ENCODE peak calls at places on chromosomes 2 and 18, in five cellular contexts. One of them, this sample, is unnamed.

GRCh38 chr18:55577812-55578539 is 10.0 kb downstream of the TCF4 start:
- DNase-seq in astrocyte: no peak
- DNase-seq in right lobe of liver: no peak
- DNase-seq in right atrium auricular region: no peak
- DNase-seq in fibroblast of lung: no peak
- DNase-seq in this sample: no peak

GRCh38 chr2:227450921-227451654 is 20.9 kb upstream of the AGFG1 start:
- DNase-seq in astrocyte: no peak
- DNase-seq in right lobe of liver: no peak
- DNase-seq in right atrium auricular region: no peak
- DNase-seq in fibroblast of lung: no peak
- DNase-seq in this sample: no peak

GRCh38 chr18:4578449-4578848 is 123.3 kb upstream of the DLGAP1 start:
- DNase-seq in astrocyte: no peak
- DNase-seq in right lobe of liver: no peak
- DNase-seq in right atrium auricular region: no peak
- DNase-seq in fibroblast of lung: no peak
- DNase-seq in this sample: no peak

GRCh38 chr18:2326999-2327398 is 244.3 kb downstream of the METTL4 start:
- DNase-seq in astrocyte: peak; percentile 20
- DNase-seq in right lobe of liver: no peak
- DNase-seq in right atrium auricular region: no peak
- DNase-seq in fibroblast of lung: peak; percentile 35
- DNase-seq in this sample: no peak

GRCh38 chr2:197208841-197209240 is 101.7 kb downstream of the ANKRD44 start:
- DNase-seq in astrocyte: peak; percentile 34
- DNase-seq in right lobe of liver: no peak
- DNase-seq in right atrium auricular region: no peak
- DNase-seq in fibroblast of lung: peak; percentile 51
- DNase-seq in this sample: no peak

GRCh38 chr18:404061-404460 is 96.4 kb downstream of the COLEC12 start:
- DNase-seq in astrocyte: no peak
- DNase-seq in right lobe of liver: no peak
- DNase-seq in right atrium auricular region: no peak
- DNase-seq in fibroblast of lung: no peak
- DNase-seq in this sample: no peak

GRCh38 chr2:54665436-54665856 is 58.0 kb upstream of the EML6 start:
- DNase-seq in astrocyte: no peak
- DNase-seq in right lobe of liver: no peak
- DNase-seq in right atrium auricular region: peak; percentile 72
- DNase-seq in fibroblast of lung: peak; percentile 27
- DNase-seq in this sample: peak; percentile 12

GRCh38 chr2:33535409-33535808 is 59.0 kb downstream of the RASGRP3 start:
- DNase-seq in astrocyte: no peak
- DNase-seq in right lobe of liver: no peak
- DNase-seq in right atrium auricular region: no peak
- DNase-seq in fibroblast of lung: no peak
- DNase-seq in this sample: no peak

GRCh38 chr2:159614534-159615186 is 1.7 kb downstream of the BAZ2B start:
- DNase-seq in astrocyte: no peak
- DNase-seq in right lobe of liver: no peak
- DNase-seq in right atrium auricular region: no peak
- DNase-seq in fibroblast of lung: no peak
- DNase-seq in this sample: no peak

GRCh38 chr18:79275992-79276391 is 119.7 kb upstream of the NFATC1 start:
- DNase-seq in astrocyte: no peak
- DNase-seq in right lobe of liver: no peak
- DNase-seq in right atrium auricular region: no peak
- DNase-seq in fibroblast of lung: no peak
- DNase-seq in this sample: no peak

GRCh38 chr2:75560768-75561565 is at the start of gene EVA1A:
- DNase-seq in astrocyte: peak; percentile 84
- DNase-seq in right lobe of liver: peak; percentile 81
- DNase-seq in right atrium auricular region: no peak
- DNase-seq in fibroblast of lung: peak; percentile 91
- DNase-seq in this sample: peak; percentile 87

GRCh38 chr2:199460101-199460671 is 2.4 kb upstream of the SATB2 start:
- DNase-seq in astrocyte: peak; percentile 59
- DNase-seq in right lobe of liver: no peak
- DNase-seq in right atrium auricular region: no peak
- DNase-seq in fibroblast of lung: peak; percentile 67
- DNase-seq in this sample: no peak

GRCh38 chr2:199458806-199459285 is 1.1 kb upstream of the SATB2 start:
- DNase-seq in astrocyte: no peak
- DNase-seq in right lobe of liver: peak; percentile 62
- DNase-seq in right atrium auricular region: no peak
- DNase-seq in fibroblast of lung: no peak
- DNase-seq in this sample: no peak

GRCh38 chr2:199458017-199458805 is 472 bp upstream of the SATB2 start:
- DNase-seq in astrocyte: peak; percentile 46
- DNase-seq in right lobe of liver: peak; percentile 55
- DNase-seq in right atrium auricular region: no peak
- DNase-seq in fibroblast of lung: peak; percentile 63
- DNase-seq in this sample: peak; percentile 72

GRCh38 chr2:199460808-199461454 is 3.2 kb upstream of the SATB2 start:
- DNase-seq in astrocyte: no peak
- DNase-seq in right lobe of liver: no peak
- DNase-seq in right atrium auricular region: no peak
- DNase-seq in fibroblast of lung: no peak
- DNase-seq in this sample: no peak

GRCh38 chr2:199459286-199460100 is 1.8 kb upstream of the SATB2 start:
- DNase-seq in astrocyte: peak; percentile 96
- DNase-seq in right lobe of liver: peak; percentile 92
- DNase-seq in right atrium auricular region: peak; percentile 86
- DNase-seq in fibroblast of lung: peak; percentile 97
- DNase-seq in this sample: peak; percentile 91
- H3K27me3 ChIP-seq in astrocyte: peaks cover 23% of the 10 kb centered on the region
- H3K27me3 ChIP-seq in right lobe of liver: peaks cover 43% of the 10 kb centered on the region
- H3K27me3 ChIP-seq in right atrium auricular region: peaks cover 64% of the 10 kb centered on the region
- H3K27me3 ChIP-seq in fibroblast of lung: peaks cover 14% of the 10 kb centered on the region
- H3K27me3 ChIP-seq in this sample: no peaks in the 10 kb centered on the region

GRCh38 chr2:74261204-74261864 is 62.9 kb downstream of the MTHFD2 start:
- DNase-seq in astrocyte: no peak
- DNase-seq in right lobe of liver: no peak
- DNase-seq in right atrium auricular region: no peak
- DNase-seq in fibroblast of lung: peak; percentile 9
- DNase-seq in this sample: peak; percentile 18
- H3K9me3 ChIP-seq in astrocyte: no peaks in the 10 kb centered on the region
- H3K9me3 ChIP-seq in right lobe of liver: no peaks in the 10 kb centered on the region
- H3K9me3 ChIP-seq in right atrium auricular region: no peaks in the 10 kb centered on the region
- H3K9me3 ChIP-seq in fibroblast of lung: no peaks in the 10 kb centered on the region
- H3K9me3 ChIP-seq in this sample: no peaks in the 10 kb centered on the region

DNA sequence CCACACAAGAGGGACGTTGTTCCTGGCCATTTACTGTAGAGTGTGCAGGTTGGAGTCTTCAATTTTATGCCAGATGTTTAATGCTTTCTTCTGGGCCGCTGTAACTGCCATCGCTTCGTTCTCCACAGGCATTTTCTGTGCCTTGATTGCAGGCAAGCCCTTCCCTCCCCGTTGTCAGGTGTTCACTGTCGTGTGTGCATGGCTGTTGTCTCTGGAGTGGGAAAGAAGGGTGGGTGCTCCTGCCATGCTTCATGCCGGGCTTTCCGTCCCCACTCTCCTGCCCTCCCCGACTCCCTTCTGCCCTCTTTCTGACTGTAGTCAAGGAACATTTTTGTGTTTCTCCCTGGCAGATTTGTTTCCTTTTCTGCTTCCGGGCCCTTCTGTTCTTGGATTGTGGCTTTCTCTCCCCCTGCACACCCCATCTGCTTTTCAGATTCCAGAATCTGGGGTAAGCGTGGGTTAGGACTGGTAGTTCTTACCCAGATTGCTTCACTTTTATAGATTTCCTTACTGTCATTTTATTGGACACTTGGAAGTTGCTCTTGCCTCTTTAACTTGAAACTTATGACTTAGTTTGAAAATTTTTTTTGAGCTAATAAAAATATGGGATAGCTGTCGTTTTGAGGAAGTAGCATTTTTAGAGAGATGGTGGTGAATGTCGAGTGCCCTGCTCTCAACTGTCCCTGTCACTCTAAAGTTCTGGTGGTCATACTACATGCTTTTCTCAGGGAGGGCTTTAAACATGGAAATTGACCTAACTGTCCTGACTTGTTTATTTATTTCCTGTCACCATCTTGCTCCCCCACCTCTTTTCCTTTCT is 15.8 kb downstream of the CEP192 start:
- DNase-seq in astrocyte: no peak
- DNase-seq in right lobe of liver: no peak
- DNase-seq in right atrium auricular region: no peak
- DNase-seq in fibroblast of lung: no peak
- DNase-seq in this sample: no peak
- H3K36me3 ChIP-seq in astrocyte: peaks cover 20% of the 10 kb centered on the region
- H3K36me3 ChIP-seq in right lobe of liver: no peaks in the 10 kb centered on the region
- H3K36me3 ChIP-seq in right atrium auricular region: peaks cover 28% of the 10 kb centered on the region
- H3K36me3 ChIP-seq in fibroblast of lung: no peaks in the 10 kb centered on the region
- H3K36me3 ChIP-seq in this sample: peaks cover 27% of the 10 kb centered on the region

DNA sequence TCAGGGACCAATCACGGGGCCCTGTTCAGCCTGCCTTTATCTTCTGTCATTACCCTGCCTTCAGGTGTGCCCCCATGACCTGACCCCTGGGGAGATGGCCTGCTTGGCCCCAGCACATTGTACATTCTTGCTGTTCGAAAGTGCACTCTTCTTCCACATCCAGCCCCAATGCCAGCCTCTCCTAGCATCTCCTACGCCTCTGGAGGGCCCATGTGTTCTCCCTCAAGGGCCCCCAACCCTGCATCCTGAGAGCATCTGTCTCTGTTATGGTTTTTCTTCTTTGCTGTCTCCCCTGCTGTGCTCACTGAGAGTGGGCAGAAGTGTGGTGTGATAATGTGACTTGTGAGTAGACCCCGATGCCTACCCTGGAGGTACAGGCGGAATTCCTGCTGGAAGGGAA is 41.5 kb upstream of the OTOS start:
- DNase-seq in astrocyte: no peak
- DNase-seq in right lobe of liver: peak; percentile 7
- DNase-seq in right atrium auricular region: no peak
- DNase-seq in fibroblast of lung: no peak
- DNase-seq in this sample: no peak
- H3K27me3 ChIP-seq in astrocyte: peaks cover 15% of the 10 kb centered on the region
- H3K27me3 ChIP-seq in right lobe of liver: no peaks in the 10 kb centered on the region
- H3K27me3 ChIP-seq in right atrium auricular region: no peaks in the 10 kb centered on the region
- H3K27me3 ChIP-seq in fibroblast of lung: peaks cover 8% of the 10 kb centered on the region
- H3K27me3 ChIP-seq in this sample: peaks cover 3% of the 10 kb centered on the region

DNA sequence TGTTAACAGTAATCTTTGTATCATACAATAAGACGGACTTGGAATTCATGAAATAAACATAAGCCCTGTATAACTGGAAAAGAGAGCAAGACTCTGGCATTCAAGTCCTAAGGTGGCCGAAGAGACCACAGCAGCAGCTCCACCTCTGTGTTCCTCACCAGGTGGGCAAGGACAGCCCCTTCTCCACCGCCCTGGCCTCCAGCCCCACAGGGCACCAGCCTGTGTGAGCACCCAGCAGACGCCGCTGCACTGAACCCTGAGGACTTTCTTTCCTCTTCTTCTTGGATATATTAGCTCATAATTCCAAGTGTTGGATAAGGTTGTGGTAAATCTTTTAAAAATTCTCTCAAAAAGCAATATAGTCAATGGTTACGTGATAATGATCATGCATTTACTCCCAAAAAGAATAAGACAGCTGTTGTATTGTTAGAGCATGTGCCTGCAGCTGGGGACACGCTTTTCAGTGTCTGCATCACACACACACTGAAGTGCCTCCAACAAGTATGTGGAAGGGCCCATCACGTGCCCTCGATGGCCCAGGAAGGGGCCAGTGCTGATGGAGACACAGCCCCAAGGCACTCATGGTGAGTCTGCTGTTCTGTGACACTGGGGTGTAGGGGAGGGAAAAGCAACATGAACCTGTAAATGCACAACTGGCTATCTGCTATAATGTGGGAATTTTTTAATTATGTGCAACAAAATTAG is 26.8 kb downstream of the FAM178B start:
- DNase-seq in astrocyte: no peak
- DNase-seq in right lobe of liver: peak; percentile 35
- DNase-seq in right atrium auricular region: no peak
- DNase-seq in fibroblast of lung: no peak
- DNase-seq in this sample: no peak
- H3K9me3 ChIP-seq in astrocyte: no peaks in the 10 kb centered on the region
- H3K9me3 ChIP-seq in right lobe of liver: no peaks in the 10 kb centered on the region
- H3K9me3 ChIP-seq in right atrium auricular region: no peaks in the 10 kb centered on the region
- H3K9me3 ChIP-seq in fibroblast of lung: no peaks in the 10 kb centered on the region
- H3K9me3 ChIP-seq in this sample: no peaks in the 10 kb centered on the region

DNA sequence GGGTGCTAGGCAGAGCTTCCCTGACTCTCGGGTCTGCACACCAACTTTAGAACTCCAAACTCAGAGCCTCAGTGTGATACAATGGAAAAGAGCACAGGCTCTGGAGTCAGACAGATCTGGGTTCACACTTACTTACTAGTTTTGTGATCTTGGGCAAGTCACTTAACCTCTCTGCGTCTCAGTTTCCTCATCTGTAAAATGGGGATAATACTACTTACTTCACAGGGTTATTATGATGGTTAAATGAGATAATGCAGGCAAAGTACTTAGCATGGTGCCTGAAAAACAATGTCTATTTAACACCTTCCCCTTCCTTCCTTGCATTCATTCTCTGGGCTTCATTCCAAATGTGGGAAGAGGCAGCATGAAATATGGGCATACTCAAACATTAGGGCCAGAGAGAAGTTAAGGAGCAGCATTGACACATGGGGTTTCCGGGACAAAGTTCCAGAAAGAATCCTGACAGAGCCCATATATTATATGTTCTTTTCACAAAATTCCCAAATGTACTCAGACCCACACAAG is 13.3 kb downstream of the DNAJC27 start:
- DNase-seq in astrocyte: no peak
- DNase-seq in right lobe of liver: no peak
- DNase-seq in right atrium auricular region: no peak
- DNase-seq in fibroblast of lung: no peak
- DNase-seq in this sample: no peak
- H3K36me3 ChIP-seq in astrocyte: peaks cover 24% of the 10 kb centered on the region
- H3K36me3 ChIP-seq in right lobe of liver: peaks cover 6% of the 10 kb centered on the region
- H3K36me3 ChIP-seq in right atrium auricular region: peaks cover 86% of the 10 kb centered on the region
- H3K36me3 ChIP-seq in fibroblast of lung: no peaks in the 10 kb centered on the region
- H3K36me3 ChIP-seq in this sample: peaks cover 26% of the 10 kb centered on the region

GRCh38 chr2:236565879-236566402 is 3.7 kb upstream of the ACKR3 start:
- DNase-seq in astrocyte: no peak
- DNase-seq in right lobe of liver: no peak
- DNase-seq in right atrium auricular region: no peak
- DNase-seq in fibroblast of lung: no peak
- DNase-seq in this sample: no peak
- H3K27me3 ChIP-seq in astrocyte: peaks cover 36% of the 10 kb centered on the region
- H3K27me3 ChIP-seq in right lobe of liver: no peaks in the 10 kb centered on the region
- H3K27me3 ChIP-seq in right atrium auricular region: no peaks in the 10 kb centered on the region
- H3K27me3 ChIP-seq in fibroblast of lung: peaks cover 22% of the 10 kb centered on the region
- H3K27me3 ChIP-seq in this sample: no peaks in the 10 kb centered on the region

This sample was measured in MG63.